ENCODE peak calls at places on chromosomes 3 and 15, in six cellular contexts. O is stomach, P is upper lobe of left lung, I is K562, R is suprapubic skin, Z is sigmoid colon. A is an unnamed sample.

GRCh38 chr15:53266176-53266575 is 476.0 kb upstream of the ONECUT1 start:
- DNase-seq in Z (no peak), P (no peak), R (no peak), O (no peak), I (no peak), A (no peak)

GRCh38 chr3:5122030-5122740 is at the start of gene ARL8B:
- DNase-seq in I (peak; percentile 96), R (peak; percentile 91), O (peak; percentile 92), P (peak; percentile 99), Z (peak; percentile 94), A (peak; percentile 91)

GRCh38 chr15:99176757-99177156 is 71.9 kb downstream of the SYNM start:
- DNase-seq in I (no peak), Z (no peak), P (no peak), O (no peak), R (no peak), A (no peak)

GRCh38 chr3:16907245-16907644 is 22.5 kb downstream of the PLCL2 start:
- DNase-seq in R (no peak), I (peak; percentile 16), Z (no peak), O (no peak), P (no peak), A (no peak)

GRCh38 chr15:77633134-77633912 is 611 bp upstream of the LINGO1 start:
- DNase-seq in P (peak; percentile 96), R (peak; percentile 86), Z (peak; percentile 88), O (peak; percentile 90), I (peak; percentile 88), A (peak; percentile 89)

GRCh38 chr3:134827213-134827612 is 32.2 kb downstream of the EPHB1 start:
- DNase-seq in I (no peak), O (no peak), P (no peak), Z (no peak), R (no peak), A (no peak)

GRCh38 chr3:87448559-87448958 is 172.2 kb upstream of the POU1F1 start:
- DNase-seq in R (no peak), O (no peak), P (no peak), Z (no peak), I (no peak), A (no peak)

GRCh38 chr3:161409069-161409468 is 37.8 kb upstream of the SPTSSB start:
- DNase-seq in R (no peak), O (no peak), P (no peak), Z (no peak), I (no peak), A (no peak)

GRCh38 chr15:73792429-73792828 is 39.3 kb upstream of the INSYN1 start:
- DNase-seq in I (no peak), Z (no peak), R (no peak), P (no peak), O (no peak), A (no peak)

GRCh38 chr3:116896116-116896515 is 186.5 kb downstream of the TUSC7 start:
- DNase-seq in O (no peak), Z (no peak), R (no peak), I (no peak), P (no peak), A (no peak)

GRCh38 chr15:35958021-35958420 is 412.1 kb upstream of the DPH6 start:
- DNase-seq in Z (no peak), O (no peak), R (no peak), P (no peak), I (no peak), A (no peak)

GRCh38 chr15:68681836-68682235 is 103.0 kb downstream of the CORO2B start:
- DNase-seq in Z (peak; percentile 38), I (no peak), O (no peak), P (no peak), R (no peak), A (no peak)

GRCh38 chr15:57355259-57355658 is 21.0 kb upstream of the CGNL1 start:
- DNase-seq in R (no peak), Z (no peak), P (no peak), O (no peak), I (no peak), A (no peak)

GRCh38 chr15:48507416-48508065 is 138.0 kb downstream of the FBN1 start:
- DNase-seq in O (no peak), P (no peak), R (no peak), I (peak; percentile 22), Z (no peak), A (no peak)

GRCh38 chr3:47444103-47444502 is 31.6 kb downstream of the SCAP start:
- DNase-seq in R (no peak), O (no peak), I (no peak), Z (no peak), P (no peak), A (no peak)

GRCh38 chr3:15348246-15348645 is 15.9 kb upstream of the SH3BP5 start:
- DNase-seq in R (no peak), P (no peak), Z (no peak), O (no peak), I (no peak), A (no peak)

GRCh38 chr15:92681141-92681622 is 25.6 kb upstream of the FAM174B start:
- DNase-seq in R (no peak), I (no peak), O (no peak), Z (peak; percentile 85), P (no peak), A (no peak)

GRCh38 chr3:43231276-43232000 is 54.9 kb upstream of the SNRK start:
- DNase-seq in R (no peak), O (no peak), P (no peak), Z (no peak), I (no peak), A (no peak)

GRCh38 chr15:81531141-81531592 is 157.2 kb upstream of the TMC3 start:
- DNase-seq in I (no peak), Z (no peak), P (no peak), R (no peak), O (no peak), A (no peak)

GRCh38 chr15:85048430-85048829 is 66.8 kb downstream of the PDE8A start:
- DNase-seq in P (no peak), I (no peak), Z (no peak), R (no peak), O (no peak), A (no peak)

GRCh38 chr3:44966795-44967278 is 9.1 kb downstream of the ZDHHC3 start:
- DNase-seq in I (peak; percentile 81), P (no peak), R (no peak), Z (no peak), O (peak; percentile 53), A (no peak)

GRCh38 chr15:96336045-96336642 is 5.6 kb downstream of the NR2F2 start:
- DNase-seq in O (no peak), Z (no peak), P (no peak), I (no peak), R (no peak), A (no peak)

GRCh38 chr3:77459926-77460325 is 420.0 kb downstream of the ROBO2 start:
- DNase-seq in Z (no peak), R (no peak), P (no peak), O (no peak), I (no peak), A (no peak)

GRCh38 chr3:48413611-48414010 is 16.3 kb downstream of the PLXNB1 start:
- DNase-seq in P (peak; percentile 62), I (no peak), R (peak; percentile 60), Z (peak; percentile 46), O (no peak), A (peak; percentile 13)

GRCh38 chr3:170689218-170689874 is 103.5 kb upstream of the SLC7A14 start:
- DNase-seq in I (no peak), O (no peak), Z (no peak), R (no peak), P (no peak), A (no peak)

GRCh38 chr3:156750191-156750873 is 75.8 kb upstream of the LEKR1 start:
- DNase-seq in R (no peak), I (no peak), P (peak; percentile 14), O (no peak), Z (no peak), A (no peak)

GRCh38 chr15:73983211-73983727 is 8.8 kb downstream of the STOML1 start:
- DNase-seq in Z (peak; percentile 90), R (peak; percentile 84), I (no peak), P (peak; percentile 79), O (no peak), A (peak; percentile 70)

GRCh38 chr3:14548321-14548729 is 8.2 kb upstream of the GRIP2 start:
- DNase-seq in O (peak; percentile 75), Z (peak; percentile 74), R (no peak), I (peak; percentile 76), P (no peak), A (peak; percentile 79)

GRCh38 chr3:29494305-29495036 is 213.6 kb downstream of the RBMS3 start:
- DNase-seq in P (no peak), O (no peak), Z (no peak), I (no peak), R (no peak), A (no peak)

GRCh38 chr3:30685267-30685667 is 78.9 kb downstream of the TGFBR2 start:
- DNase-seq in Z (no peak), O (no peak), P (no peak), I (no peak), R (no peak), A (no peak)

GRCh38 chr3:30682434-30683155 is 76.2 kb downstream of the TGFBR2 start:
- DNase-seq in I (no peak), R (no peak), O (no peak), Z (no peak), P (no peak), A (no peak)

GRCh38 chr3:30681276-30682211 is 75.1 kb downstream of the TGFBR2 start:
- DNase-seq in R (no peak), Z (peak; percentile 84), O (no peak), I (no peak), P (peak; percentile 32), A (peak; percentile 51)

GRCh38 chr3:30684361-30684760 is 78.0 kb downstream of the TGFBR2 start:
- DNase-seq in R (no peak), P (no peak), I (no peak), O (no peak), Z (no peak), A (no peak)

GRCh38 chr3:30683769-30684168 is 77.4 kb downstream of the TGFBR2 start:
- DNase-seq in P (no peak), Z (no peak), O (no peak), R (no peak), I (no peak), A (no peak)
- H3K4me1 ChIP-seq in P (peaks cover 81% of the 10 kb centered on the region), Z (no peaks in the 10 kb centered on the region), O (peaks cover 95% of the 10 kb centered on the region), R (peaks cover 47% of the 10 kb centered on the region), I (no peaks in the 10 kb centered on the region), A (peaks cover 27% of the 10 kb centered on the region)

GRCh38 chr15:24777307-24777706 is 101.7 kb downstream of the NPAP1 start:
- DNase-seq in O (no peak), P (no peak), I (no peak), R (no peak), Z (no peak), A (no peak)
- TF ChIP-seq EP300 in O (no peak), P (no peak), I (no peak), R (no peak), Z (no peak), A (no peak)

DNA sequence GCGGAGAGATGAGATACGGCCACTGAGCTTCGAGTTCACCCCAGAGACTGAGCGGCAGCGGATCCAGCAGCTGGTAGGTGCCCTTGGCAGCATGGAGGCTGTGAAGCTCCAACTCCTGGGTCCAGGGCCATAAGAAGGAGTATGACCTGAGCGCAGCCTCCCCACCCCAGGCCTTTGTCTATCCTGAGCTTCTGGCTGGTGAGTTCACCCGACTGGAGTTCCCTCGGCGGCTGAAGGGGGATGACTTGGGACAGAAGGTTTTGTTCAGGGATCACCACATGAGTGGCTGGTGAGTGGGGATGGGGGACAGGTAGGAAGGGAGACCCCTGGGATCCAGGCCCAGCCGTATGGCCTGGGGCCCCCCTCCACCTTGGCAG is 2.6 kb downstream of the PPM1M start:
- DNase-seq in Z (no peak), P (no peak), I (no peak), O (no peak), R (no peak), A (no peak)
- H3K4me1 ChIP-seq in Z (no peaks in the 10 kb centered on the region), P (peaks cover 53% of the 10 kb centered on the region), I (peaks cover 11% of the 10 kb centered on the region), O (peaks cover 44% of the 10 kb centered on the region), R (peaks cover 56% of the 10 kb centered on the region), A (peaks cover 5% of the 10 kb centered on the region)

GRCh38 chr3:32238027-32238815 is at the start of gene CMTM8:
- DNase-seq in Z (no peak), O (peak; percentile 81), P (peak; percentile 92), R (peak; percentile 59), I (peak; percentile 65), A (no peak)
- TF ChIP-seq EP300 in Z (no peak), O (no peak), P (no peak), R (no peak), I (no peak), A (no peak)

A was measured in ovary.